ENCODE peak calls at places on chromosomes 3 and 15, in ten cellular contexts. One of them, this sample, is unnamed. For H3K4me1 and H3K9me3, the result is how much of the 10 kb centered on the place peaks cover.

GRCh38 chr15:60651734-60652141 is 172.8 kb upstream of the ICE2 start:
- DNase-seq in transverse colon: no peak
- DNase-seq in right lobe of liver: no peak
- DNase-seq in SJSA1: no peak
- DNase-seq in neural progenitor cell: peak
- DNase-seq in lower lobe of right lung: no peak
- DNase-seq in fibroblast of lung: no peak
- DNase-seq in OCI-LY7: peak
- DNase-seq in CD8-positive, alpha-beta memory T cell: no peak
- DNase-seq in neuronal stem cell: no peak
- DNase-seq in this sample: no peak

GRCh38 chr3:110579841-110580550 is 491.6 kb upstream of the NECTIN3 start:
- DNase-seq in neural progenitor cell: no peak
- DNase-seq in SJSA1: no peak
- DNase-seq in OCI-LY7: no peak
- DNase-seq in lower lobe of right lung: no peak
- DNase-seq in transverse colon: no peak
- DNase-seq in fibroblast of lung: peak
- DNase-seq in neuronal stem cell: no peak
- DNase-seq in CD8-positive, alpha-beta memory T cell: no peak
- DNase-seq in right lobe of liver: no peak
- DNase-seq in this sample: no peak

GRCh38 chr15:67779160-67780111 is 45.9 kb upstream of the SKOR1 start:
- DNase-seq in fibroblast of lung: no peak
- DNase-seq in CD8-positive, alpha-beta memory T cell: no peak
- DNase-seq in SJSA1: no peak
- DNase-seq in neural progenitor cell: no peak
- DNase-seq in transverse colon: no peak
- DNase-seq in neuronal stem cell: no peak
- DNase-seq in right lobe of liver: no peak
- DNase-seq in OCI-LY7: no peak
- DNase-seq in lower lobe of right lung: no peak
- DNase-seq in this sample: no peak

GRCh38 chr3:153722157-153722556 is 399.0 kb upstream of the ARHGEF26 start:
- DNase-seq in neural progenitor cell: no peak
- DNase-seq in lower lobe of right lung: no peak
- DNase-seq in OCI-LY7: no peak
- DNase-seq in CD8-positive, alpha-beta memory T cell: no peak
- DNase-seq in fibroblast of lung: no peak
- DNase-seq in transverse colon: no peak
- DNase-seq in right lobe of liver: no peak
- DNase-seq in neuronal stem cell: no peak
- DNase-seq in SJSA1: no peak
- DNase-seq in this sample: no peak

GRCh38 chr3:107676469-107677309 is 153.9 kb downstream of the BBX start:
- DNase-seq in neural progenitor cell: peak
- DNase-seq in SJSA1: no peak
- DNase-seq in transverse colon: no peak
- DNase-seq in right lobe of liver: no peak
- DNase-seq in neuronal stem cell: no peak
- DNase-seq in fibroblast of lung: peak
- DNase-seq in lower lobe of right lung: no peak
- DNase-seq in OCI-LY7: peak
- DNase-seq in CD8-positive, alpha-beta memory T cell: peak
- DNase-seq in this sample: peak

GRCh38 chr3:141094851-141095545 is 43.9 kb downstream of the SPSB4 start:
- DNase-seq in fibroblast of lung: peak
- DNase-seq in neuronal stem cell: peak
- DNase-seq in OCI-LY7: no peak
- DNase-seq in right lobe of liver: no peak
- DNase-seq in transverse colon: peak
- DNase-seq in lower lobe of right lung: no peak
- DNase-seq in SJSA1: no peak
- DNase-seq in neural progenitor cell: peak
- DNase-seq in CD8-positive, alpha-beta memory T cell: no peak
- DNase-seq in this sample: no peak

GRCh38 chr3:21752749-21753347 is 1.8 kb upstream of the ZNF385D start:
- DNase-seq in neuronal stem cell: no peak
- DNase-seq in fibroblast of lung: peak
- DNase-seq in CD8-positive, alpha-beta memory T cell: no peak
- DNase-seq in SJSA1: no peak
- DNase-seq in right lobe of liver: no peak
- DNase-seq in OCI-LY7: peak
- DNase-seq in neural progenitor cell: peak
- DNase-seq in lower lobe of right lung: no peak
- DNase-seq in transverse colon: no peak
- DNase-seq in this sample: no peak

GRCh38 chr3:195863121-195864061 is 45.0 kb downstream of the TNK2 start:
- DNase-seq in neuronal stem cell: peak
- DNase-seq in OCI-LY7: peak
- DNase-seq in CD8-positive, alpha-beta memory T cell: peak
- DNase-seq in neural progenitor cell: peak
- DNase-seq in lower lobe of right lung: peak
- DNase-seq in fibroblast of lung: peak
- DNase-seq in SJSA1: peak
- DNase-seq in right lobe of liver: peak
- DNase-seq in transverse colon: peak
- DNase-seq in this sample: peak

GRCh38 chr3:138686771-138687221 is 78.2 kb downstream of the FAIM start:
- DNase-seq in fibroblast of lung: peak
- DNase-seq in transverse colon: no peak
- DNase-seq in right lobe of liver: no peak
- DNase-seq in neural progenitor cell: no peak
- DNase-seq in OCI-LY7: peak
- DNase-seq in neuronal stem cell: no peak
- DNase-seq in SJSA1: no peak
- DNase-seq in lower lobe of right lung: no peak
- DNase-seq in CD8-positive, alpha-beta memory T cell: no peak
- DNase-seq in this sample: no peak

GRCh38 chr3:123278446-123278845 is 76.7 kb downstream of the SEC22A start:
- DNase-seq in neuronal stem cell: no peak
- DNase-seq in neural progenitor cell: no peak
- DNase-seq in OCI-LY7: no peak
- DNase-seq in SJSA1: no peak
- DNase-seq in right lobe of liver: no peak
- DNase-seq in CD8-positive, alpha-beta memory T cell: no peak
- DNase-seq in transverse colon: no peak
- DNase-seq in fibroblast of lung: no peak
- DNase-seq in lower lobe of right lung: no peak
- DNase-seq in this sample: no peak

GRCh38 chr15:88255496-88256171 is 905 bp downstream of the NTRK3 start:
- DNase-seq in lower lobe of right lung: no peak
- DNase-seq in SJSA1: no peak
- DNase-seq in OCI-LY7: no peak
- DNase-seq in CD8-positive, alpha-beta memory T cell: no peak
- DNase-seq in right lobe of liver: no peak
- DNase-seq in neural progenitor cell: peak
- DNase-seq in neuronal stem cell: peak
- DNase-seq in transverse colon: no peak
- DNase-seq in fibroblast of lung: peak
- DNase-seq in this sample: no peak

GRCh38 chr3:99855900-99856299 is 38.2 kb downstream of the CMSS1 start:
- DNase-seq in CD8-positive, alpha-beta memory T cell: no peak
- DNase-seq in fibroblast of lung: no peak
- DNase-seq in right lobe of liver: no peak
- DNase-seq in neuronal stem cell: no peak
- DNase-seq in transverse colon: no peak
- DNase-seq in neural progenitor cell: no peak
- DNase-seq in lower lobe of right lung: no peak
- DNase-seq in SJSA1: no peak
- DNase-seq in OCI-LY7: no peak
- DNase-seq in this sample: no peak

GRCh38 chr3:99856437-99857220 is 39.0 kb downstream of the CMSS1 start:
- DNase-seq in SJSA1: no peak
- DNase-seq in CD8-positive, alpha-beta memory T cell: no peak
- DNase-seq in OCI-LY7: no peak
- DNase-seq in transverse colon: no peak
- DNase-seq in fibroblast of lung: no peak
- DNase-seq in right lobe of liver: no peak
- DNase-seq in neural progenitor cell: no peak
- DNase-seq in neuronal stem cell: no peak
- DNase-seq in lower lobe of right lung: no peak
- DNase-seq in this sample: no peak

GRCh38 chr3:99857278-99857677 is 39.6 kb downstream of the CMSS1 start:
- DNase-seq in lower lobe of right lung: no peak
- DNase-seq in fibroblast of lung: no peak
- DNase-seq in CD8-positive, alpha-beta memory T cell: no peak
- DNase-seq in neuronal stem cell: no peak
- DNase-seq in transverse colon: no peak
- DNase-seq in neural progenitor cell: no peak
- DNase-seq in right lobe of liver: no peak
- DNase-seq in OCI-LY7: no peak
- DNase-seq in SJSA1: no peak
- DNase-seq in this sample: no peak

GRCh38 chr3:99859855-99860254 is 42.2 kb downstream of the CMSS1 start:
- DNase-seq in right lobe of liver: no peak
- DNase-seq in fibroblast of lung: peak
- DNase-seq in OCI-LY7: no peak
- DNase-seq in SJSA1: no peak
- DNase-seq in neuronal stem cell: no peak
- DNase-seq in neural progenitor cell: no peak
- DNase-seq in CD8-positive, alpha-beta memory T cell: no peak
- DNase-seq in lower lobe of right lung: no peak
- DNase-seq in transverse colon: no peak
- DNase-seq in this sample: no peak

GRCh38 chr3:99858461-99858860 is 40.8 kb downstream of the CMSS1 start:
- DNase-seq in OCI-LY7: no peak
- DNase-seq in CD8-positive, alpha-beta memory T cell: no peak
- DNase-seq in fibroblast of lung: no peak
- DNase-seq in SJSA1: no peak
- DNase-seq in transverse colon: no peak
- DNase-seq in right lobe of liver: no peak
- DNase-seq in neuronal stem cell: no peak
- DNase-seq in lower lobe of right lung: no peak
- DNase-seq in neural progenitor cell: no peak
- DNase-seq in this sample: no peak
- H3K4me1 ChIP-seq in OCI-LY7: under half
- H3K4me1 ChIP-seq in CD8-positive, alpha-beta memory T cell: under half
- H3K4me1 ChIP-seq in fibroblast of lung: under half
- H3K4me1 ChIP-seq in SJSA1: under half
- H3K4me1 ChIP-seq in transverse colon: under half
- H3K4me1 ChIP-seq in right lobe of liver: under half
- H3K4me1 ChIP-seq in neuronal stem cell: under half
- H3K4me1 ChIP-seq in lower lobe of right lung: under half
- H3K4me1 ChIP-seq in neural progenitor cell: under half
- H3K4me1 ChIP-seq in this sample: under half

GRCh38 chr3:82474711-82475110 is 713.3 kb upstream of the GBE1 start:
- DNase-seq in neural progenitor cell: no peak
- DNase-seq in SJSA1: no peak
- DNase-seq in transverse colon: no peak
- DNase-seq in fibroblast of lung: peak
- DNase-seq in OCI-LY7: no peak
- DNase-seq in neuronal stem cell: no peak
- DNase-seq in CD8-positive, alpha-beta memory T cell: no peak
- DNase-seq in right lobe of liver: no peak
- DNase-seq in lower lobe of right lung: no peak
- DNase-seq in this sample: no peak
- H3K9me3 ChIP-seq in neural progenitor cell: under half
- H3K9me3 ChIP-seq in SJSA1: under half
- H3K9me3 ChIP-seq in transverse colon: under half
- H3K9me3 ChIP-seq in fibroblast of lung: under half
- H3K9me3 ChIP-seq in OCI-LY7: under half
- H3K9me3 ChIP-seq in neuronal stem cell: under half
- H3K9me3 ChIP-seq in CD8-positive, alpha-beta memory T cell: under half
- H3K9me3 ChIP-seq in right lobe of liver: under half
- H3K9me3 ChIP-seq in lower lobe of right lung: under half
- H3K9me3 ChIP-seq in this sample: under half

DNA sequence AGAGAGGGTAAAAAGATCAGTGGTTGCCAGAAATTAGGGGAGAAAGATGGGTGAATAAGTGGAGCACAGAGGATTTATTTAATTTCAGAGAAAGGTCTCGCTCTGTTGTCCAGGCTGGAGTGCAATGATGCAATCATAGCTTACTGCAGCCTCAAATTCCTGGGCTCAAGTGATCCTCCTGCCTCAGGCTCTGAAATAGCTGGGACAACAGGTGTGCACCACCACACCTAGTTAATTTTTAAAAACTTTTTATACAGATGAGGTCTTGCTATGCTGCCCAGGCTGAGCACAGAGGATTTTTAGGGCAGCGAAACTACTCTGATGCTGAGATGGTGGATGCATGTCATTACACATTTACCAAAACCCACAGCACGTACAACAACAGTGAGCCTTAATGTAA is 20.9 kb upstream of the TLE3 start:
- DNase-seq in OCI-LY7: no peak
- DNase-seq in right lobe of liver: no peak
- DNase-seq in neuronal stem cell: no peak
- DNase-seq in lower lobe of right lung: no peak
- DNase-seq in transverse colon: no peak
- DNase-seq in neural progenitor cell: no peak
- DNase-seq in fibroblast of lung: no peak
- DNase-seq in SJSA1: no peak
- DNase-seq in CD8-positive, alpha-beta memory T cell: no peak
- DNase-seq in this sample: no peak
- H3K4me1 ChIP-seq in OCI-LY7: under half
- H3K4me1 ChIP-seq in right lobe of liver: under half
- H3K4me1 ChIP-seq in neuronal stem cell: under half
- H3K4me1 ChIP-seq in lower lobe of right lung: under half
- H3K4me1 ChIP-seq in transverse colon: under half
- H3K4me1 ChIP-seq in neural progenitor cell: under half
- H3K4me1 ChIP-seq in fibroblast of lung: under half
- H3K4me1 ChIP-seq in SJSA1: under half
- H3K4me1 ChIP-seq in CD8-positive, alpha-beta memory T cell: under half
- H3K4me1 ChIP-seq in this sample: under half

GRCh38 chr3:31648286-31648968 is 115.7 kb downstream of the STT3B start:
- DNase-seq in right lobe of liver: no peak
- DNase-seq in OCI-LY7: no peak
- DNase-seq in transverse colon: no peak
- DNase-seq in lower lobe of right lung: no peak
- DNase-seq in neural progenitor cell: no peak
- DNase-seq in neuronal stem cell: no peak
- DNase-seq in SJSA1: no peak
- DNase-seq in CD8-positive, alpha-beta memory T cell: no peak
- DNase-seq in fibroblast of lung: no peak
- DNase-seq in this sample: no peak

GRCh38 chr3:31654998-31655397 is 122.3 kb downstream of the STT3B start:
- DNase-seq in transverse colon: no peak
- DNase-seq in right lobe of liver: no peak
- DNase-seq in fibroblast of lung: no peak
- DNase-seq in neural progenitor cell: no peak
- DNase-seq in CD8-positive, alpha-beta memory T cell: no peak
- DNase-seq in lower lobe of right lung: no peak
- DNase-seq in neuronal stem cell: no peak
- DNase-seq in OCI-LY7: no peak
- DNase-seq in SJSA1: no peak
- DNase-seq in this sample: no peak

GRCh38 chr3:31653464-31653863 is 120.7 kb downstream of the STT3B start:
- DNase-seq in transverse colon: no peak
- DNase-seq in neuronal stem cell: no peak
- DNase-seq in fibroblast of lung: no peak
- DNase-seq in SJSA1: no peak
- DNase-seq in right lobe of liver: no peak
- DNase-seq in lower lobe of right lung: no peak
- DNase-seq in CD8-positive, alpha-beta memory T cell: no peak
- DNase-seq in neural progenitor cell: no peak
- DNase-seq in OCI-LY7: no peak
- DNase-seq in this sample: no peak

DNA sequence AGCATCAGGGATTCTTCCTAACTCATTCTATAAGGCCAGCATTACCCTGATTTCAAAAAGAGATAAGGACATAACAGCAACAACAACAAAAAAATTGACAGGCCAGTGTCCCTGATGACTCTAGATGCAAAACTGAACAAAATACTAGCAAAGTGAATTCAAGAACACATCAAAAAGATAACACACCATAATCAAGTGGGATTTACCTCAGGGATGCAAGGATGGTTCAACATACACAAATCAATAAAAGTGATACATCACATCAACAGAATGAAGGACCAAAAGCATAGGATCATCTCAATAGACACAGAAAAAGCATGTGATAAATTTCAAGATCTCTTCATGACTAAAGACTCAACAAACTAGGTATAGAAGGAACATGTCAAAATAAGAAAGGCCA is 119.6 kb downstream of the STT3B start:
- DNase-seq in CD8-positive, alpha-beta memory T cell: no peak
- DNase-seq in transverse colon: no peak
- DNase-seq in right lobe of liver: no peak
- DNase-seq in neural progenitor cell: no peak
- DNase-seq in OCI-LY7: no peak
- DNase-seq in lower lobe of right lung: no peak
- DNase-seq in neuronal stem cell: no peak
- DNase-seq in SJSA1: no peak
- DNase-seq in fibroblast of lung: no peak
- DNase-seq in this sample: no peak
- H3K9me3 ChIP-seq in CD8-positive, alpha-beta memory T cell: half or more
- H3K9me3 ChIP-seq in transverse colon: half or more
- H3K9me3 ChIP-seq in right lobe of liver: under half
- H3K9me3 ChIP-seq in neural progenitor cell: under half
- H3K9me3 ChIP-seq in OCI-LY7: under half
- H3K9me3 ChIP-seq in lower lobe of right lung: half or more
- H3K9me3 ChIP-seq in neuronal stem cell: under half
- H3K9me3 ChIP-seq in SJSA1: under half
- H3K9me3 ChIP-seq in fibroblast of lung: under half
- H3K9me3 ChIP-seq in this sample: under half

This sample was measured in small intestine.